ENCODE peak calls at places on chromosomes 6 and 20, in eight cellular contexts. One of them, this sample, is unnamed.

GRCh38 chr6:44367686-44368085 is 19.8 kb upstream of the CDC5L start:
- DNase-seq in Jurkat, Clone E6-1: no peak
- DNase-seq in right lobe of liver: no peak
- DNase-seq in right atrium auricular region: no peak
- DNase-seq in HL-60: no peak
- DNase-seq in CD8-positive, alpha-beta memory T cell: no peak
- DNase-seq in esophagus squamous epithelium: no peak
- DNase-seq in adipocyte: peak
- DNase-seq in this sample: no peak

GRCh38 chr6:39203804-39204495 is 25.3 kb downstream of the KCNK5 start:
- DNase-seq in right atrium auricular region: no peak
- DNase-seq in Jurkat, Clone E6-1: no peak
- DNase-seq in HL-60: no peak
- DNase-seq in right lobe of liver: no peak
- DNase-seq in CD8-positive, alpha-beta memory T cell: no peak
- DNase-seq in esophagus squamous epithelium: no peak
- DNase-seq in adipocyte: no peak
- DNase-seq in this sample: no peak

GRCh38 chr6:16684896-16685554 is 76.2 kb downstream of the ATXN1 start:
- DNase-seq in HL-60: no peak
- DNase-seq in Jurkat, Clone E6-1: no peak
- DNase-seq in right lobe of liver: no peak
- DNase-seq in adipocyte: peak
- DNase-seq in esophagus squamous epithelium: no peak
- DNase-seq in right atrium auricular region: no peak
- DNase-seq in CD8-positive, alpha-beta memory T cell: no peak
- DNase-seq in this sample: no peak

GRCh38 chr20:22833851-22834250 is 201.3 kb upstream of the SSTR4 start:
- DNase-seq in right atrium auricular region: no peak
- DNase-seq in esophagus squamous epithelium: no peak
- DNase-seq in CD8-positive, alpha-beta memory T cell: no peak
- DNase-seq in right lobe of liver: no peak
- DNase-seq in Jurkat, Clone E6-1: no peak
- DNase-seq in adipocyte: no peak
- DNase-seq in HL-60: no peak
- DNase-seq in this sample: no peak

GRCh38 chr6:138722425-138723371 is 50.9 kb upstream of the CCDC28A start:
- DNase-seq in CD8-positive, alpha-beta memory T cell: no peak
- DNase-seq in right lobe of liver: no peak
- DNase-seq in Jurkat, Clone E6-1: no peak
- DNase-seq in adipocyte: peak
- DNase-seq in esophagus squamous epithelium: no peak
- DNase-seq in HL-60: no peak
- DNase-seq in right atrium auricular region: no peak
- DNase-seq in this sample: peak

GRCh38 chr6:112372213-112372806 is 25.2 kb downstream of the RFPL4B start:
- DNase-seq in Jurkat, Clone E6-1: peak
- DNase-seq in adipocyte: peak
- DNase-seq in CD8-positive, alpha-beta memory T cell: no peak
- DNase-seq in esophagus squamous epithelium: no peak
- DNase-seq in right atrium auricular region: no peak
- DNase-seq in right lobe of liver: no peak
- DNase-seq in HL-60: no peak
- DNase-seq in this sample: no peak

GRCh38 chr20:24918579-24919566 is 30.2 kb upstream of the CST7 start:
- DNase-seq in right lobe of liver: no peak
- DNase-seq in adipocyte: no peak
- DNase-seq in HL-60: no peak
- DNase-seq in right atrium auricular region: no peak
- DNase-seq in esophagus squamous epithelium: no peak
- DNase-seq in CD8-positive, alpha-beta memory T cell: no peak
- DNase-seq in Jurkat, Clone E6-1: no peak
- DNase-seq in this sample: no peak

GRCh38 chr6:18742406-18742805 is 355.3 kb downstream of the RNF144B start:
- DNase-seq in Jurkat, Clone E6-1: no peak
- DNase-seq in right atrium auricular region: no peak
- DNase-seq in HL-60: no peak
- DNase-seq in esophagus squamous epithelium: no peak
- DNase-seq in right lobe of liver: no peak
- DNase-seq in CD8-positive, alpha-beta memory T cell: no peak
- DNase-seq in adipocyte: peak
- DNase-seq in this sample: no peak

GRCh38 chr6:129393659-129394058 is 316.3 kb downstream of the ARHGAP18 start:
- DNase-seq in HL-60: no peak
- DNase-seq in CD8-positive, alpha-beta memory T cell: no peak
- DNase-seq in esophagus squamous epithelium: no peak
- DNase-seq in Jurkat, Clone E6-1: no peak
- DNase-seq in adipocyte: no peak
- DNase-seq in right lobe of liver: no peak
- DNase-seq in right atrium auricular region: no peak
- DNase-seq in this sample: no peak

GRCh38 chr6:28353981-28354676 is 4.4 kb downstream of the ZKSCAN3 start:
- DNase-seq in esophagus squamous epithelium: no peak
- DNase-seq in right atrium auricular region: no peak
- DNase-seq in right lobe of liver: no peak
- DNase-seq in CD8-positive, alpha-beta memory T cell: no peak
- DNase-seq in adipocyte: no peak
- DNase-seq in Jurkat, Clone E6-1: no peak
- DNase-seq in HL-60: peak
- DNase-seq in this sample: no peak

GRCh38 chr20:2133318-2134183 is 31.9 kb downstream of the STK35 start:
- DNase-seq in Jurkat, Clone E6-1: no peak
- DNase-seq in right atrium auricular region: peak
- DNase-seq in HL-60: no peak
- DNase-seq in right lobe of liver: no peak
- DNase-seq in adipocyte: peak
- DNase-seq in CD8-positive, alpha-beta memory T cell: no peak
- DNase-seq in esophagus squamous epithelium: no peak
- DNase-seq in this sample: no peak
- H3K4me3 ChIP-seq in Jurkat, Clone E6-1: no peak
- H3K4me3 ChIP-seq in right atrium auricular region: no peak
- H3K4me3 ChIP-seq in HL-60: no peak
- H3K4me3 ChIP-seq in right lobe of liver: no peak
- H3K4me3 ChIP-seq in adipocyte: peak
- H3K4me3 ChIP-seq in CD8-positive, alpha-beta memory T cell: no peak
- H3K4me3 ChIP-seq in esophagus squamous epithelium: no peak
- H3K4me3 ChIP-seq in this sample: no peak

GRCh38 chr20:41135187-41135887 is 2.0 kb upstream of the PLCG1 start:
- DNase-seq in esophagus squamous epithelium: no peak
- DNase-seq in HL-60: peak
- DNase-seq in CD8-positive, alpha-beta memory T cell: peak
- DNase-seq in Jurkat, Clone E6-1: peak
- DNase-seq in right atrium auricular region: no peak
- DNase-seq in right lobe of liver: no peak
- DNase-seq in adipocyte: peak
- DNase-seq in this sample: peak

GRCh38 chr20:41136336-41136694 is 1.0 kb upstream of the PLCG1 start:
- DNase-seq in HL-60: no peak
- DNase-seq in adipocyte: no peak
- DNase-seq in right lobe of liver: no peak
- DNase-seq in CD8-positive, alpha-beta memory T cell: no peak
- DNase-seq in esophagus squamous epithelium: no peak
- DNase-seq in right atrium auricular region: no peak
- DNase-seq in Jurkat, Clone E6-1: no peak
- DNase-seq in this sample: no peak

GRCh38 chr20:41136695-41137411 is 490 bp upstream of the PLCG1 start:
- DNase-seq in Jurkat, Clone E6-1: peak
- DNase-seq in HL-60: peak
- DNase-seq in right atrium auricular region: peak
- DNase-seq in right lobe of liver: peak
- DNase-seq in esophagus squamous epithelium: peak
- DNase-seq in CD8-positive, alpha-beta memory T cell: peak
- DNase-seq in adipocyte: peak
- DNase-seq in this sample: peak

GRCh38 chr20:41134362-41135186 is 2.8 kb upstream of the PLCG1 start:
- DNase-seq in right atrium auricular region: no peak
- DNase-seq in HL-60: no peak
- DNase-seq in right lobe of liver: no peak
- DNase-seq in Jurkat, Clone E6-1: no peak
- DNase-seq in CD8-positive, alpha-beta memory T cell: no peak
- DNase-seq in adipocyte: no peak
- DNase-seq in esophagus squamous epithelium: no peak
- DNase-seq in this sample: no peak

DNA sequence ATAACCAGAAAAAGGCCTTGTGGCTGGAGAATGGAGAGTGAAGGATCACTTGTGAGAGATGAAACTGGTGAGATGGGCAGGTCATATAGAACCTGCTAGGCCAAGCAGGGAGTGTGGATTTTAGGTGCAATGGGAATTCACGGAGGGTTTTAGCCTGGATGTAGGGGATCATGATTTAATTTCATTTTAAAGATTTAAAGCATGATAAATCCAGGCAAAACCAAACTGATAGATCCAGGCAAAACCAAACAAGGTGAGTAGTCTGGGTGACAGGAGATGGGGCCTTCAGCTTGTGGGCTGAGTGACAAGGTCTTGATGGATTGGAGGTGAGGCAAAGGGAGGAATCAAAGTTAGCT is 1.5 kb upstream of the PLCG1 start:
- DNase-seq in Jurkat, Clone E6-1: no peak
- DNase-seq in CD8-positive, alpha-beta memory T cell: no peak
- DNase-seq in adipocyte: no peak
- DNase-seq in esophagus squamous epithelium: no peak
- DNase-seq in HL-60: no peak
- DNase-seq in right atrium auricular region: no peak
- DNase-seq in right lobe of liver: no peak
- DNase-seq in this sample: no peak
- H3K4me3 ChIP-seq in Jurkat, Clone E6-1: no peak
- H3K4me3 ChIP-seq in CD8-positive, alpha-beta memory T cell: no peak
- H3K4me3 ChIP-seq in adipocyte: no peak
- H3K4me3 ChIP-seq in esophagus squamous epithelium: no peak
- H3K4me3 ChIP-seq in HL-60: no peak
- H3K4me3 ChIP-seq in right atrium auricular region: no peak
- H3K4me3 ChIP-seq in right lobe of liver: no peak
- H3K4me3 ChIP-seq in this sample: no peak

DNA sequence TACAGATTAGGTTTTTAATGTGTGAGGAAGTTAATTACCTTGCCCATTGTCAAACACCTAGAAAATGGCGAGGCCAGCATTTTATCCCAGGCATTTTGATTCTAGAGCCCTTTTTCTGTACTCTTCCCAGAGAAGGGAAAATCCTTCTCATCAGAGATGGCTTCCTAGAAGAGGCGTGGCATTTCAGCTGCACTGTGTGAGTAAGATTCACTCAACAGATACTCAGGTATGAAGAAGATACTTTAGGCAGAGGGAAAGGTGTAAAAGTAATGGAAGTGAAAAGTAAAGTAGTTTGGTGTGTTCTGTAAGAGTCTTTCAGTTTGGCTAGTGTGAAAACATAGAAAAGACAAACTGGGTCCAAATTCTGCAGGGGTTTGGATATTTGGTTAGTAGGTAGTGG is 113.8 kb downstream of the MAP3K4 start:
- DNase-seq in esophagus squamous epithelium: no peak
- DNase-seq in Jurkat, Clone E6-1: no peak
- DNase-seq in right atrium auricular region: no peak
- DNase-seq in HL-60: no peak
- DNase-seq in CD8-positive, alpha-beta memory T cell: no peak
- DNase-seq in adipocyte: no peak
- DNase-seq in right lobe of liver: no peak
- DNase-seq in this sample: no peak
- H3K4me3 ChIP-seq in esophagus squamous epithelium: no peak
- H3K4me3 ChIP-seq in Jurkat, Clone E6-1: no peak
- H3K4me3 ChIP-seq in right atrium auricular region: no peak
- H3K4me3 ChIP-seq in HL-60: no peak
- H3K4me3 ChIP-seq in CD8-positive, alpha-beta memory T cell: no peak
- H3K4me3 ChIP-seq in adipocyte: no peak
- H3K4me3 ChIP-seq in right lobe of liver: no peak
- H3K4me3 ChIP-seq in this sample: no peak

DNA sequence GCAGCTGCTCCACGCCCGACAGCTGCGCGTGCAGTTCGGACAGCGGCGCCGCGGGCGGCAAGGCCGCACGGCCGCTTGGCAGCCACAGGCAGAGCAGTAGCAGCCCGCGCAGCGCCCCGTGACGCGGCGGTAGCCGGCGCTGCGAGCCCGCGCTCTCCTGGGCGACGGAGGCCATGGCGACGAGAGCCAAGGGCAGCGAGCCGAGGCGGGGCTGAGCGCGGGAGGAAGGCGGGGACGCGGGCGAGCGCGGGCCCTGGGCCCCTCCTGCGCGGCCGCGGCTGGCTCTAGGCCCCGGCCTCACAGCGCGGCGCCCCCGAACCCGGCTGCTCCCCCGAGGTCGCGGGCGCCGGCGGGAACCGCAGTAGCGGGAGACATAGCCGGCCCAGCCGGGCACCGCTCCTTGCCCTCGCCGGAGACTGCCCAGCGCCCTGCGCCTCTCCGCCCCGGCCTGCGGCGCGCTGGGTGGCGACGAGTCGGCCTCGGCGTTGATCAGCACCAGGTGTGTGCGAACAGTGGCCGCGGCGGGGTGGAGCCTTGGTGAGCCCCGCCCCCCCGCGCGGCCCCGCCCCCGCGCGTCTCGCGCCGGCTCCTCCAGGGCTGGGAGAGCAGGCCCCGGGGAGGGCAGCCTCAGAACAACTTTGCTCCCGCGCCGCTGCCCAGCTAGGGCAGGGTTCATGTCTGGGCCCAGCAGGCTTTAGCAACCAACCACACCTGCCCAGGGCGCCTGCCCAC is at the start of gene LRP11:
- DNase-seq in CD8-positive, alpha-beta memory T cell: peak
- DNase-seq in right atrium auricular region: peak
- DNase-seq in Jurkat, Clone E6-1: peak
- DNase-seq in HL-60: peak
- DNase-seq in esophagus squamous epithelium: peak
- DNase-seq in adipocyte: peak
- DNase-seq in right lobe of liver: peak
- DNase-seq in this sample: peak
- H3K4me3 ChIP-seq in CD8-positive, alpha-beta memory T cell: peak
- H3K4me3 ChIP-seq in right atrium auricular region: peak
- H3K4me3 ChIP-seq in Jurkat, Clone E6-1: peak
- H3K4me3 ChIP-seq in HL-60: peak
- H3K4me3 ChIP-seq in esophagus squamous epithelium: peak
- H3K4me3 ChIP-seq in adipocyte: peak
- H3K4me3 ChIP-seq in right lobe of liver: peak
- H3K4me3 ChIP-seq in this sample: no peak

GRCh38 chr6:137224890-137225198 is 5.7 kb upstream of the IFNGR1 start:
- DNase-seq in adipocyte: no peak
- DNase-seq in right lobe of liver: no peak
- DNase-seq in Jurkat, Clone E6-1: no peak
- DNase-seq in HL-60: peak
- DNase-seq in right atrium auricular region: no peak
- DNase-seq in esophagus squamous epithelium: no peak
- DNase-seq in CD8-positive, alpha-beta memory T cell: no peak
- DNase-seq in this sample: peak
- H3K4me3 ChIP-seq in adipocyte: no peak
- H3K4me3 ChIP-seq in right lobe of liver: no peak
- H3K4me3 ChIP-seq in Jurkat, Clone E6-1: no peak
- H3K4me3 ChIP-seq in HL-60: no peak
- H3K4me3 ChIP-seq in right atrium auricular region: no peak
- H3K4me3 ChIP-seq in esophagus squamous epithelium: no peak
- H3K4me3 ChIP-seq in CD8-positive, alpha-beta memory T cell: no peak
- H3K4me3 ChIP-seq in this sample: no peak

GRCh38 chr6:103617642-103618041 is 1242.1 kb downstream of the HACE1 start:
- DNase-seq in Jurkat, Clone E6-1: no peak
- DNase-seq in adipocyte: no peak
- DNase-seq in esophagus squamous epithelium: no peak
- DNase-seq in right atrium auricular region: no peak
- DNase-seq in HL-60: no peak
- DNase-seq in right lobe of liver: no peak
- DNase-seq in CD8-positive, alpha-beta memory T cell: no peak
- DNase-seq in this sample: no peak
- H3K4me3 ChIP-seq in Jurkat, Clone E6-1: no peak
- H3K4me3 ChIP-seq in adipocyte: no peak
- H3K4me3 ChIP-seq in esophagus squamous epithelium: no peak
- H3K4me3 ChIP-seq in right atrium auricular region: no peak
- H3K4me3 ChIP-seq in HL-60: no peak
- H3K4me3 ChIP-seq in right lobe of liver: no peak
- H3K4me3 ChIP-seq in CD8-positive, alpha-beta memory T cell: no peak
- H3K4me3 ChIP-seq in this sample: no peak

This sample was measured in CD4-positive, CD25-positive, alpha-beta regulatory T cell.